ENCODE peak calls at places on chromosome 18, in six cellular contexts. Y is GM12892; P is activated T-helper 1 cell treated with anti-CD3 and anti-CD28 coated beads, Interleukin-2, amount 50 U/mL, for 16 hours; O is GM12891; T is MM.1S; S is Daoy. W is an unnamed sample.

GRCh38 chr18:79245517-79246001 is 150.2 kb upstream of the NFATC1 start:
- DNase-seq in Y (no peak), P (no peak), O (no peak), T (no peak), S (peak), W (no peak)

GRCh38 chr18:75538727-75539126 is 111.2 kb upstream of the SMIM21 start:
- DNase-seq in Y (no peak), P (no peak), O (no peak), T (no peak), S (no peak), W (no peak)

GRCh38 chr18:69845588-69846506 is 101.8 kb downstream of the CD226 start:
- DNase-seq in Y (no peak), P (no peak), O (no peak), T (no peak), S (peak), W (peak)

GRCh38 chr18:23718731-23719130 is 29.5 kb downstream of the LAMA3 start:
- DNase-seq in Y (no peak), P (no peak), O (no peak), T (no peak), S (no peak), W (no peak)

GRCh38 chr18:77985486-77985885 is 735.8 kb downstream of the GALR1 start:
- DNase-seq in Y (no peak), P (no peak), O (no peak), T (no peak), S (no peak), W (no peak)

GRCh38 chr18:60663060-60663989 is 290.8 kb upstream of the MC4R start:
- DNase-seq in Y (no peak), P (no peak), O (no peak), T (no peak), S (peak), W (no peak)

GRCh38 chr18:31740180-31740579 is 20.5 kb downstream of the SLC25A52 start:
- DNase-seq in Y (no peak), P (no peak), O (no peak), T (peak), S (no peak), W (peak)

GRCh38 chr18:10215444-10215843 is 239.0 kb upstream of the APCDD1 start:
- DNase-seq in Y (no peak), P (no peak), O (no peak), T (no peak), S (no peak), W (no peak)

GRCh38 chr18:56702946-56703345 is 51.8 kb downstream of the WDR7 start:
- DNase-seq in Y (peak), P (no peak), O (no peak), T (peak), S (peak), W (peak)

GRCh38 chr18:3478262-3478978 is 28.4 kb downstream of the TGIF1 start:
- DNase-seq in Y (no peak), P (no peak), O (no peak), T (no peak), S (no peak), W (no peak)

GRCh38 chr18:1483386-1483785 is 578.7 kb downstream of the ADCYAP1 start:
- DNase-seq in Y (no peak), P (no peak), O (no peak), T (no peak), S (no peak), W (no peak)

GRCh38 chr18:76256897-76257500 is 238.0 kb downstream of the ZNF516 start:
- DNase-seq in Y (no peak), P (no peak), O (no peak), T (peak), S (no peak), W (peak)

GRCh38 chr18:58263733-58264469 is 219.9 kb downstream of the NEDD4L start:
- DNase-seq in Y (no peak), P (no peak), O (no peak), T (no peak), S (no peak), W (no peak)

GRCh38 chr18:74989134-74989533 is 219.8 kb downstream of the PTGR3 start:
- DNase-seq in Y (no peak), P (no peak), O (no peak), T (no peak), S (no peak), W (no peak)

GRCh38 chr18:57122906-57123510 is 23.9 kb upstream of the BOD1L2 start:
- DNase-seq in Y (no peak), P (no peak), O (no peak), T (no peak), S (no peak), W (no peak)

GRCh38 chr18:48330016-48330991 is 78.9 kb downstream of the ZBTB7C start:
- DNase-seq in Y (no peak), P (no peak), O (no peak), T (no peak), S (peak), W (no peak)

GRCh38 chr18:49135871-49136270 is 185.1 kb upstream of the SMAD7 start:
- DNase-seq in Y (no peak), P (no peak), O (no peak), T (no peak), S (peak), W (no peak)

GRCh38 chr18:77004555-77005380 is 127.8 kb downstream of the MBP start:
- DNase-seq in Y (no peak), P (no peak), O (no peak), T (no peak), S (no peak), W (no peak)

GRCh38 chr18:63963610-63964256 is 6.1 kb upstream of the SERPINB8 start:
- DNase-seq in Y (no peak), P (no peak), O (no peak), T (peak), S (peak), W (peak)

GRCh38 chr18:32167980-32168379 is 21.9 kb upstream of the MEP1B start:
- DNase-seq in Y (no peak), P (no peak), O (no peak), T (no peak), S (no peak), W (no peak)

GRCh38 chr18:13241893-13242175 is 23.3 kb downstream of the LDLRAD4 start:
- DNase-seq in Y (no peak), P (no peak), O (no peak), T (no peak), S (no peak), W (no peak)

GRCh38 chr18:52045946-52046345 is 294.1 kb upstream of the DCC start:
- DNase-seq in Y (no peak), P (no peak), O (no peak), T (no peak), S (no peak), W (no peak)

GRCh38 chr18:4352746-4353522 is 102.2 kb downstream of the DLGAP1 start:
- DNase-seq in Y (no peak), P (no peak), O (no peak), T (no peak), S (peak), W (no peak)

GRCh38 chr18:5630057-5630765 is 86.4 kb upstream of the EPB41L3 start:
- DNase-seq in Y (peak), P (no peak), O (peak), T (peak), S (peak), W (no peak)

GRCh38 chr18:36408606-36409005 is 111.1 kb downstream of the FHOD3 start:
- DNase-seq in Y (no peak), P (no peak), O (no peak), T (no peak), S (no peak), W (no peak)

GRCh38 chr18:73987247-73987980 is 160.2 kb downstream of the FBXO15 start:
- DNase-seq in Y (no peak), P (no peak), O (no peak), T (no peak), S (peak), W (no peak)

GRCh38 chr18:32296851-32297250 is 107.0 kb downstream of the MEP1B start:
- DNase-seq in Y (no peak), P (no peak), O (no peak), T (no peak), S (no peak), W (no peak)

GRCh38 chr18:77054606-77055428 is 77.8 kb downstream of the MBP start:
- DNase-seq in Y (peak), P (peak), O (peak), T (peak), S (peak), W (peak)

GRCh38 chr18:74623047-74623816 is 25.6 kb downstream of the ZNF407 start:
- DNase-seq in Y (no peak), P (peak), O (no peak), T (no peak), S (no peak), W (peak)

GRCh38 chr18:48875942-48876511 is 74.7 kb downstream of the SMAD7 start:
- DNase-seq in Y (no peak), P (no peak), O (no peak), T (no peak), S (no peak), W (peak)

GRCh38 chr18:53946561-53946960 is 277.9 kb downstream of the MBD2 start:
- DNase-seq in Y (no peak), P (no peak), O (no peak), T (no peak), S (no peak), W (no peak)

GRCh38 chr18:50276452-50276851 is 4.9 kb downstream of the MBD1 start:
- DNase-seq in Y (no peak), P (no peak), O (no peak), T (no peak), S (no peak), W (no peak)

GRCh38 chr18:25305584-25305983 is 46.4 kb downstream of the ZNF521 start:
- DNase-seq in Y (no peak), P (no peak), O (no peak), T (no peak), S (no peak), W (no peak)

GRCh38 chr18:59740131-59740530 is 42.9 kb upstream of the CCBE1 start:
- DNase-seq in Y (no peak), P (no peak), O (no peak), T (no peak), S (no peak), W (no peak)

W was measured in NAMALWA.